ENCODE peak calls at places on chromosomes 13 and 19, in five cellular contexts. S is ascending aorta; M is Peyer's patch; O is CD8-positive, alpha-beta T cell; D is CD4-positive, alpha-beta memory T cell. K is an unnamed sample. For H3K4me1, the result is how much of the 10 kb centered on the place peaks cover.

GRCh38 chr19:15287496-15287895 is 44.8 kb downstream of the BRD4 start:
- DNase-seq in S (no peak), M (no peak), O (no peak), D (no peak), K (no peak)

GRCh38 chr13:37476874-37477273 is 121.7 kb downstream of the POSTN start:
- DNase-seq in S (no peak), M (no peak), O (no peak), D (no peak), K (no peak)

GRCh38 chr19:4870025-4870700 is 2.7 kb upstream of the PLIN3 start:
- DNase-seq in S (peak), M (no peak), O (no peak), D (no peak), K (peak)

GRCh38 chr19:40907968-40908735 is 26.1 kb upstream of the CYP2A7 start:
- DNase-seq in S (no peak), M (peak), O (peak), D (peak), K (no peak)

GRCh38 chr13:106762711-106763110 is 194.8 kb upstream of the ARGLU1 start:
- DNase-seq in S (no peak), M (no peak), O (no peak), D (no peak), K (no peak)

GRCh38 chr13:45297456-45298205 is 43.4 kb downstream of the TPT1 start:
- DNase-seq in S (no peak), M (no peak), O (no peak), D (peak), K (no peak)

GRCh38 chr19:12872941-12873890 is 8.0 kb downstream of the DNASE2 start:
- DNase-seq in S (no peak), M (peak), O (peak), D (peak), K (no peak)

GRCh38 chr19:47758433-47758784 is 13.1 kb downstream of the NOP53 start:
- DNase-seq in S (no peak), M (no peak), O (no peak), D (no peak), K (no peak)

GRCh38 chr19:45767881-45768643 is 990 bp downstream of the SIX5 start:
- DNase-seq in S (peak), M (peak), O (no peak), D (peak), K (peak)

GRCh38 chr13:97934590-97934989 is 18.9 kb upstream of the IPO5 start:
- DNase-seq in S (no peak), M (no peak), O (no peak), D (no peak), K (no peak)

GRCh38 chr19:12800873-12801465 is 631 bp downstream of the PRDX2 start:
- DNase-seq in S (no peak), M (no peak), O (no peak), D (peak), K (no peak)

GRCh38 chr19:38006361-38007045 is 99.5 kb downstream of the SIPA1L3 start:
- DNase-seq in S (no peak), M (no peak), O (no peak), D (no peak), K (no peak)

GRCh38 chr13:59483441-59484116 is 680.1 kb downstream of the DIAPH3 start:
- DNase-seq in S (no peak), M (no peak), O (no peak), D (no peak), K (no peak)

GRCh38 chr13:106083620-106084350 is 451.7 kb downstream of the EFNB2 start:
- DNase-seq in S (no peak), M (no peak), O (no peak), D (no peak), K (no peak)

GRCh38 chr13:29449726-29450125 is 145.8 kb downstream of the SLC7A1 start:
- DNase-seq in S (no peak), M (no peak), O (no peak), D (no peak), K (no peak)

GRCh38 chr13:22944378-22944777 is 236.4 kb upstream of the SGCG start:
- DNase-seq in S (no peak), M (no peak), O (no peak), D (no peak), K (no peak)

GRCh38 chr13:19959141-19959830 is 759 bp downstream of the ZMYM2 start:
- DNase-seq in S (peak), M (peak), O (peak), D (peak), K (peak)

GRCh38 chr19:8575467-8575997 is 1.7 kb downstream of the MYO1F start:
- DNase-seq in S (no peak), M (peak), O (no peak), D (peak), K (no peak)

GRCh38 chr13:98739023-98739422 is 13.4 kb downstream of the SLC15A1 start:
- DNase-seq in S (no peak), M (no peak), O (no peak), D (no peak), K (no peak)

GRCh38 chr13:99396446-99396845 is 89.2 kb upstream of the GPR183 start:
- DNase-seq in S (peak), M (no peak), O (no peak), D (no peak), K (no peak)

GRCh38 chr19:41433171-41433570 is 6.0 kb upstream of the B3GNT8 start:
- DNase-seq in S (no peak), M (no peak), O (no peak), D (no peak), K (peak)

GRCh38 chr13:95644611-95645052 is at the start of gene DZIP1:
- DNase-seq in S (peak), M (no peak), O (no peak), D (no peak), K (peak)

GRCh38 chr13:29471551-29471950 is 123.9 kb downstream of the SLC7A1 start:
- DNase-seq in S (peak), M (no peak), O (no peak), D (no peak), K (no peak)

GRCh38 chr13:24267801-24268200 is 41.6 kb upstream of the C1QTNF9 start:
- DNase-seq in S (no peak), M (no peak), O (no peak), D (no peak), K (no peak)

GRCh38 chr19:39057615-39058014 is 25.3 kb upstream of the FBXO27 start:
- DNase-seq in S (no peak), M (no peak), O (no peak), D (no peak), K (no peak)

GRCh38 chr13:79435549-79435948 is 29.5 kb upstream of the RBM26 start:
- DNase-seq in S (no peak), M (no peak), O (no peak), D (no peak), K (no peak)

GRCh38 chr19:50376166-50377050 is at the start of gene NR1H2:
- DNase-seq in S (peak), M (peak), O (peak), D (peak), K (peak)

GRCh38 chr13:20473139-20473538 is 52.5 kb downstream of the CRYL1 start:
- DNase-seq in S (no peak), M (no peak), O (no peak), D (no peak), K (no peak)

DNA sequence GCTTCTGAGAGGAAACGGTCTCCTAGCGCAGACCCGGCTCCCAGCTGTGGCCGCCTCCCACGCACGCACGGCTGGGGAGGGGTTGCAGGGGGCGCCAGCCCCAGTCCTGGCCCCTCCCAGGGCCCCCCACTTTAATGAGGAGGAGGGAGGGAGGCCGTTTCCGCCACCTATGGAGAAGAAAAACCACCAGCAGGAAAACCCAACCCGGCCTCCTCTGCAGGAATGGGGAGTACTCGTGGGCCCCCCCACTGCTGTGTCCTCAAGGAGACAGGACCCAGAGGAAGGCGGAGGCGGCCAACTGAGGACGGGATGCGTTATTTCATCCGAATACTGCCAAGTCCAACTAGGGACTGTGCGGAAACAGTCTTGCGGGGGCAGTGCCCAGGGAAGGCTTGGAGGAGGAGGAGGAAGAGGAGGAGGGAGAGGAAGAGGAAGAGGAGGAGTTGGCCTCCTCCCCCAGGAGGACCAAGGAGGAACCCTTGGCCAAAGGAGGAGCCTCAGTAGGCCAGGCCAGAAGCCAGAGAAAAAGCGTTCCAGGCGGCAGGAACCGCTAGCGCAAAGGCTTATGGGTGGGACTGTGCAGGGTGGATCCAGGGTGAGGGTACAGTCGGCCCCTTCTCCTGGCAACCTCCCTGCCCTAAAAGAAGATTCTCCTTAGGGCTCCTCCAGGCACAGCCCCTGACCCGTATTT is 3.9 kb upstream of the SSBP4 start:
- DNase-seq in S (peak), M (no peak), O (no peak), D (no peak), K (peak)
- H3K4me1 ChIP-seq in S (under half), M (under half), O (half or more), D (half or more), K (half or more)

GRCh38 chr13:40438022-40438692 is 228.3 kb downstream of the FOXO1 start:
- DNase-seq in S (no peak), M (no peak), O (no peak), D (no peak), K (no peak)
- H3K4me1 ChIP-seq in S (under half), M (under half), O (under half), D (half or more), K (under half)

DNA sequence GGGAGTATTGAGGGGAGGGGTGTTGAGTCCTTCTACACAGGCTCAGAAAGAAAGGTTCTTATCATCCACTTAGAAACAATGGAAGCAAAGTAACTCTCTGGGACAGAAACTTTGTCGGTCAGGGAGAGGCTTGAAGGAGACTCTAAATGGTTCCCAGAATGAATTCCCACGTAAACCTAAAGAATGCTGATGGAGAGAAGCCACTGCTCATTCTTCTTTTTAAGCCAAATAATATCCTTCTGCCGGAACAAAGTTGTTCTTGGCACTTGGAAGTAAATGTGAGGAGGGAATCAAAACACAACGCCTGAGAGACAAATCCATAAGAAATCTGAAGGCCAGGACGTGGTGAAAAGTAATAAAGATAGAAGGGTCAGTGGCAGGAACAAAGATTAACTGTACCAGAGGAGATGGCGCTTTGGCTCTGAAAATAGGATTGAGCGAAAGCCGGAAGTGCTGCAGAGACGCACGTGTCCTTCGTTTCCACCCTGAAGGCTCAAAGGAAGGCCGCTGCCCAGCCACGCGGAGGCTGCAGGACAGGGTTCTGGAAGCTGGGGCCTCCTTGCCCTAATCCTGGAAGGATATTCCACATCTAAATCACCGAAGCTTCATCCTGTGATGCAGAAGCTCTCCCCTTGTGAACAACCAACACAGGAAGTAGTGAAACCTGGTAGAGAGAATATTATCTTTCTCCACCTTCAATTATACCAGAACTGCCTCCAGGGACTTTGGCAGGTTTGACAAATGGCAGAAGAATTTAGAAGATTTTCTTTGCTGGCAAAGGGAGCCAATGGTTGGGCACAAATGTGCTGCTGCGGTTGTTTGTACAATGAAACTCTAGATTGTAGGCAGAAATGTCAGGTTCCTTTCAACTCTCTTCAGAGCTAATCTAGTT is 214.6 kb upstream of the SERP2 start:
- DNase-seq in S (no peak), M (no peak), O (no peak), D (no peak), K (no peak)
- H3K4me1 ChIP-seq in S (half or more), M (under half), O (under half), D (under half), K (under half)

GRCh38 chr13:110448677-110449076 is 112.8 kb downstream of the RAB20 start:
- DNase-seq in S (peak), M (peak), O (no peak), D (no peak), K (peak)

GRCh38 chr13:110448230-110448629 is 113.3 kb downstream of the RAB20 start:
- DNase-seq in S (peak), M (no peak), O (no peak), D (no peak), K (no peak)

GRCh38 chr13:110450941-110451340 is 110.6 kb downstream of the RAB20 start:
- DNase-seq in S (peak), M (no peak), O (no peak), D (no peak), K (no peak)

GRCh38 chr13:110449225-110450015 is 112.1 kb downstream of the RAB20 start:
- DNase-seq in S (peak), M (peak), O (no peak), D (no peak), K (no peak)

DNA sequence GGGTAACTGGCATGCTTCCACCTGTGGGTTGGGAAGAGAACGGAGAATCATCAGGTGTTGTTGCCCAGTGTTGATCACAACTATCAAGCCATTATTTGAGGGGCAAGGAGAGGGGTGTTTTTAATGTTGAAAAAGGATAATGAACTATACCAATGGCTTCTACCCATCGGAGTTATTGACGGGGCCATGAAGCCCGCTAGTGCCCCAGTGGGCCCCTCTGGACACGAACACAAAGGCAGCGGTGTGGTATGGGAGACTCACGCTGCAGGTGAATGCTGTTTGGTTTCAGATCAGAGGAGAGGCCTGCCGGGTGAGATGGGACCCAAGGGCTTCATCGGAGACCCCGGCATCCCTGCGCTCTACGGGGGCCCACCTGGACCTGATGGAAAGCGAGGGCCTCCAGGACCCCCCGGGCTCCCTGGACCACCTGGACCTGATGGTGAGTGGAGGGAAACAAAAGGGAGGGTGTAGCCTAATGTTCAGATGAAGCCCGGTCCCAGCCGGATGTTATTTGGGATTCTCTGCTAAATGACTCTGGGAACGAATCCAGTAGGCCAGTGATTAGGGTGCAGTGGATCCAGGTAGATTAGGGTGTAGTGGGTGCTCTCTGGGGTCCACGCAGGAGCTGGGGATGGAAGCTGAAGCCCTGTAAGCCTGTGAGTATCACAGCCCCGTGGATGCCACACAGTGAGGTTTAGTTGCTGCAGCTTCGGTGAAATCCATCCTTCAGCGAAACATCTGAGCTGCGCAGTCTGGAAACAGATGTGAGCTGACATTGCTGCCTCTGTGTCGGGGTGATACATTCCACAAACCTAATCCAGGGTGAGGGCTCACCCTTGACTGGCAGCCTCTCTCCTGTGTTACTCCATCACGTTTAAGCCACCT is 111.3 kb downstream of the RAB20 start:
- DNase-seq in S (peak), M (no peak), O (no peak), D (no peak), K (no peak)
- H3K4me1 ChIP-seq in S (under half), M (under half), O (under half), D (under half), K (under half)

GRCh38 chr13:27918041-27918917 is 1.5 kb upstream of the PDX1 start:
- DNase-seq in S (no peak), M (no peak), O (no peak), D (no peak), K (no peak)

GRCh38 chr13:27915301-27916207 is 4.2 kb upstream of the PDX1 start:
- DNase-seq in S (no peak), M (no peak), O (no peak), D (no peak), K (no peak)

GRCh38 chr13:27919299-27919933 is 384 bp upstream of the PDX1 start:
- DNase-seq in S (no peak), M (no peak), O (no peak), D (no peak), K (no peak)

GRCh38 chr13:27918918-27919255 is 913 bp upstream of the PDX1 start:
- DNase-seq in S (no peak), M (no peak), O (no peak), D (no peak), K (no peak)

DNA sequence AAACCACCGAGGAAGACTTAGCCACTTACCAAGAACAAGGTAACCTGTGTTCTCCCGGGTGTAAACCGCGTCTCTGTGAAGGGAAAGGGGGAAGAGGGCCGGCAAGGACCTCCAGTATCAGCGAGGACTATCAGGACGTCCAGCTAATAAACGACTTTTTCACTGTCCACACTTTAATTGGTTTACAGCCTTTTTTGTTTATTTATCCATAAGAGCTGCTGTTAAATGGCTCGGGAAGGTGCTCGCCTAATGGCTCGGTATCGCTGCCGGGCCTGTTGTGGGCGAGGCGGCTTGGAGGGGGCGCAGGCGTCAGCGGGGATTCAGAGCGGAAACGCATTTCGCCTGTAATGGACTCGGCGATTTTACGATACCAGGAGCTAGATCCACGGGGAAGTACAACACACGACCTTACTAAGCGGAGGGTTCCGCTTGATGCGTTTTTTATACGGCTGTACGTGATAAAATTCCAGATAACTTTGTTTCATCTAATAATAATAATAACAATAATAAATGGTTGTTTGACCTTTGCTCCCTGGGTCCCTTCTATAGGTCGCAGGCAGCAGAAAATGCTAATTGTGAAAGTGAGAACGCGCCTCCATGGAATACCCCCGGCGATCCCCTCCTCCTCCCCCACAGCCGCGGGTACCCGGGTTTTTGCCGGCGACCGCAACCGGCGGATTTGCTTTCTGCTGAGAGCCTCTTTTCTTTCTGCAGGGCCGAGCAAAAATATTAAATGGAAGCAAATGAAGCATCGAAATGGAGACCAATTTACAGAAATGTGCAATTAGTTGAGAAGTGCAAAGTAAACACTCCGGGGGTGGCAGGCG is 2.5 kb upstream of the PDX1 start:
- DNase-seq in S (no peak), M (no peak), O (no peak), D (no peak), K (no peak)
- H3K4me1 ChIP-seq in S (under half), M (under half), O (under half), D (under half), K (under half)

K was measured in left lung.